ENCODE peak calls at places on chromosomes 4 and X, in six cellular contexts. E is GM23248, C is heart left ventricle, G is GM04504, L is GM20000, J is BJ. Z is an unnamed sample.
A peak's percentile ranks its signal among the peaks of the same experiment; 100 is the strongest.

GRCh38 chr4:169791527-169792156 is 33.9 kb upstream of the HPF1 start:
- DNase-seq in E (peak; percentile 86), C (peak; percentile 20), G (peak; percentile 38), L (no peak), J (no peak), Z (peak; percentile 61)

GRCh38 chrX:47556045-47556623 is 4.9 kb upstream of the ARAF start:
- DNase-seq in E (peak; percentile 93), C (peak; percentile 90), G (peak; percentile 83), L (peak; percentile 64), J (peak; percentile 72), Z (peak; percentile 89)

GRCh38 chr4:145423017-145423708 is 58.5 kb upstream of the SMAD1 start:
- DNase-seq in E (peak; percentile 9), C (no peak), G (no peak), L (no peak), J (no peak), Z (no peak)

GRCh38 chr4:5894266-5894665 is 1.4 kb upstream of the CRMP1 start:
- DNase-seq in E (no peak), C (no peak), G (no peak), L (no peak), J (no peak), Z (peak; percentile 91)

GRCh38 chr4:155656025-155656424 is 10.6 kb upstream of the GUCY1A1 start:
- DNase-seq in E (no peak), C (no peak), G (no peak), L (no peak), J (no peak), Z (no peak)

GRCh38 chr4:147942729-147943128 is 210.8 kb downstream of the ARHGAP10 start:
- DNase-seq in E (peak; percentile 19), C (no peak), G (no peak), L (no peak), J (no peak), Z (no peak)

GRCh38 chrX:125004799-125005198 is 314.9 kb upstream of the TEX13C start:
- DNase-seq in E (no peak), C (no peak), G (no peak), L (no peak), J (no peak), Z (no peak)

GRCh38 chr4:2322801-2323200 is 60.9 kb upstream of the MXD4 start:
- DNase-seq in E (no peak), C (no peak), G (no peak), L (no peak), J (peak; percentile 11), Z (no peak)

GRCh38 chr4:99201687-99202086 is 17.4 kb downstream of the ADH6 start:
- DNase-seq in E (peak; percentile 53), C (no peak), G (no peak), L (no peak), J (no peak), Z (no peak)

GRCh38 chrX:95056901-95057300 is 1382.9 kb downstream of the FAM133A start:
- DNase-seq in E (peak; percentile 36), C (no peak), G (no peak), L (no peak), J (no peak), Z (no peak)

GRCh38 chr4:742742-743311 is 37.2 kb downstream of the PCGF3 start:
- DNase-seq in E (peak; percentile 78), C (peak; percentile 67), G (no peak), L (peak; percentile 94), J (no peak), Z (no peak)

GRCh38 chrX:40108959-40109287 is 11.2 kb upstream of the BCOR start:
- DNase-seq in E (peak; percentile 85), C (peak; percentile 85), G (peak; percentile 53), L (peak; percentile 71), J (no peak), Z (no peak)

GRCh38 chrX:150192846-150193245 is 170.3 kb upstream of the MAMLD1 start:
- DNase-seq in E (peak; percentile 71), C (no peak), G (no peak), L (no peak), J (no peak), Z (no peak)

GRCh38 chrX:11151799-11152591 is 40.9 kb downstream of the HCCS start:
- DNase-seq in E (no peak), C (no peak), G (no peak), L (no peak), J (no peak), Z (peak; percentile 68)

GRCh38 chr4:7023486-7023885 is 19.7 kb upstream of the TADA2B start:
- DNase-seq in E (no peak), C (no peak), G (no peak), L (no peak), J (no peak), Z (no peak)

GRCh38 chrX:74492720-74493201 is 71.5 kb downstream of the SLC16A2 start:
- DNase-seq in E (no peak), C (no peak), G (no peak), L (no peak), J (no peak), Z (peak; percentile 96)

GRCh38 chr4:37837446-37837845 is 11.0 kb downstream of the PGM2 start:
- DNase-seq in E (peak; percentile 43), C (no peak), G (peak; percentile 42), L (no peak), J (peak; percentile 61), Z (no peak)

GRCh38 chr4:22897520-22898108 is 204.9 kb downstream of the GBA3 start:
- DNase-seq in E (peak; percentile 29), C (no peak), G (no peak), L (peak; percentile 31), J (no peak), Z (no peak)

GRCh38 chrX:12988797-12989196 is 13.9 kb downstream of the TMSB4X start:
- DNase-seq in E (peak; percentile 67), C (no peak), G (no peak), L (no peak), J (no peak), Z (no peak)

GRCh38 chr4:101807351-101807750 is 16.8 kb downstream of the BANK1 start:
- DNase-seq in E (no peak), C (no peak), G (no peak), L (no peak), J (no peak), Z (no peak)

GRCh38 chr4:32768664-32769389 is 2048.7 kb downstream of the PCDH7 start:
- DNase-seq in E (no peak), C (no peak), G (no peak), L (no peak), J (no peak), Z (no peak)

GRCh38 chrX:20388594-20388993 is 121.9 kb upstream of the RPS6KA3 start:
- DNase-seq in E (no peak), C (no peak), G (no peak), L (no peak), J (no peak), Z (no peak)

GRCh38 chrX:121635141-121635540 is 587.7 kb downstream of the GLUD2 start:
- DNase-seq in E (no peak), C (no peak), G (no peak), L (no peak), J (no peak), Z (no peak)